ENCODE peak calls at places on chromosome 11, in six cellular contexts. One of them, this sample, is unnamed.

GRCh38 chr11:131192628-131193027 is 177.8 kb upstream of the NTM start:
- DNase-seq in astrocyte of the cerebellum: no peak
- DNase-seq in sigmoid colon: no peak
- DNase-seq in heart right ventricle: no peak
- DNase-seq in astrocyte: no peak
- DNase-seq in epithelial cell of esophagus: no peak
- DNase-seq in this sample: no peak

GRCh38 chr11:3161309-3161708 is 3.8 kb downstream of the OSBPL5 start:
- DNase-seq in astrocyte of the cerebellum: no peak
- DNase-seq in astrocyte: no peak
- DNase-seq in heart right ventricle: peak
- DNase-seq in sigmoid colon: peak
- DNase-seq in epithelial cell of esophagus: no peak
- DNase-seq in this sample: no peak

GRCh38 chr11:68950268-68950667 is 30.5 kb downstream of the MRGPRD start:
- DNase-seq in sigmoid colon: no peak
- DNase-seq in epithelial cell of esophagus: peak
- DNase-seq in astrocyte of the cerebellum: no peak
- DNase-seq in astrocyte: no peak
- DNase-seq in heart right ventricle: no peak
- DNase-seq in this sample: peak

GRCh38 chr11:59473015-59473414 is at the start of gene OR4D10:
- DNase-seq in astrocyte: no peak
- DNase-seq in epithelial cell of esophagus: no peak
- DNase-seq in sigmoid colon: no peak
- DNase-seq in astrocyte of the cerebellum: no peak
- DNase-seq in heart right ventricle: no peak
- DNase-seq in this sample: no peak

GRCh38 chr11:8685306-8685705 is 2.7 kb downstream of the RPL27A start:
- DNase-seq in astrocyte of the cerebellum: no peak
- DNase-seq in sigmoid colon: no peak
- DNase-seq in astrocyte: no peak
- DNase-seq in heart right ventricle: no peak
- DNase-seq in epithelial cell of esophagus: no peak
- DNase-seq in this sample: no peak

GRCh38 chr11:132072044-132072879 is 701.8 kb downstream of the NTM start:
- DNase-seq in astrocyte: peak
- DNase-seq in heart right ventricle: no peak
- DNase-seq in astrocyte of the cerebellum: peak
- DNase-seq in sigmoid colon: no peak
- DNase-seq in epithelial cell of esophagus: peak
- DNase-seq in this sample: no peak

GRCh38 chr11:130874396-130874795 is 41.9 kb downstream of the SNX19 start:
- DNase-seq in sigmoid colon: no peak
- DNase-seq in astrocyte: peak
- DNase-seq in heart right ventricle: no peak
- DNase-seq in epithelial cell of esophagus: peak
- DNase-seq in astrocyte of the cerebellum: no peak
- DNase-seq in this sample: no peak

GRCh38 chr11:78319453-78319955 is 98.1 kb downstream of the GAB2 start:
- DNase-seq in heart right ventricle: no peak
- DNase-seq in sigmoid colon: peak
- DNase-seq in astrocyte of the cerebellum: no peak
- DNase-seq in epithelial cell of esophagus: no peak
- DNase-seq in astrocyte: no peak
- DNase-seq in this sample: no peak

GRCh38 chr11:74371269-74372039 is 26.8 kb downstream of the PGM2L1 start:
- DNase-seq in heart right ventricle: no peak
- DNase-seq in epithelial cell of esophagus: peak
- DNase-seq in astrocyte: peak
- DNase-seq in sigmoid colon: no peak
- DNase-seq in astrocyte of the cerebellum: peak
- DNase-seq in this sample: peak

GRCh38 chr11:105910095-105910715 is 111.8 kb downstream of the MSANTD4 start:
- DNase-seq in astrocyte: peak
- DNase-seq in sigmoid colon: no peak
- DNase-seq in epithelial cell of esophagus: peak
- DNase-seq in astrocyte of the cerebellum: peak
- DNase-seq in heart right ventricle: no peak
- DNase-seq in this sample: no peak

GRCh38 chr11:4482445-4482844 is at the start of gene OR52K1:
- DNase-seq in astrocyte of the cerebellum: no peak
- DNase-seq in epithelial cell of esophagus: no peak
- DNase-seq in astrocyte: no peak
- DNase-seq in sigmoid colon: no peak
- DNase-seq in heart right ventricle: no peak
- DNase-seq in this sample: no peak

GRCh38 chr11:23765862-23766261 is 731.0 kb upstream of the LUZP2 start:
- DNase-seq in astrocyte: peak
- DNase-seq in sigmoid colon: no peak
- DNase-seq in astrocyte of the cerebellum: no peak
- DNase-seq in heart right ventricle: no peak
- DNase-seq in epithelial cell of esophagus: no peak
- DNase-seq in this sample: no peak

GRCh38 chr11:47179655-47179991 is 2.9 kb upstream of the ARFGAP2 start:
- DNase-seq in astrocyte of the cerebellum: no peak
- DNase-seq in heart right ventricle: no peak
- DNase-seq in sigmoid colon: no peak
- DNase-seq in epithelial cell of esophagus: peak
- DNase-seq in astrocyte: no peak
- DNase-seq in this sample: no peak

GRCh38 chr11:99501655-99502054 is 480.9 kb downstream of the CNTN5 start:
- DNase-seq in astrocyte: no peak
- DNase-seq in heart right ventricle: no peak
- DNase-seq in epithelial cell of esophagus: no peak
- DNase-seq in astrocyte of the cerebellum: no peak
- DNase-seq in sigmoid colon: no peak
- DNase-seq in this sample: no peak
- H3K4me3 ChIP-seq in astrocyte: no peak
- H3K4me3 ChIP-seq in heart right ventricle: no peak
- H3K4me3 ChIP-seq in epithelial cell of esophagus: no peak
- H3K4me3 ChIP-seq in astrocyte of the cerebellum: no peak
- H3K4me3 ChIP-seq in sigmoid colon: no peak
- H3K4me3 ChIP-seq in this sample: no peak

GRCh38 chr11:45083544-45084087 is 62.8 kb upstream of the PRDM11 start:
- DNase-seq in epithelial cell of esophagus: peak
- DNase-seq in astrocyte: no peak
- DNase-seq in astrocyte of the cerebellum: no peak
- DNase-seq in heart right ventricle: no peak
- DNase-seq in sigmoid colon: no peak
- DNase-seq in this sample: no peak
- TF ChIP-seq CTCF in epithelial cell of esophagus: peak
- TF ChIP-seq CTCF in astrocyte: no peak
- TF ChIP-seq CTCF in astrocyte of the cerebellum: peak
- TF ChIP-seq CTCF in heart right ventricle: peak
- TF ChIP-seq CTCF in sigmoid colon: no peak
- TF ChIP-seq CTCF in this sample: peak

DNA sequence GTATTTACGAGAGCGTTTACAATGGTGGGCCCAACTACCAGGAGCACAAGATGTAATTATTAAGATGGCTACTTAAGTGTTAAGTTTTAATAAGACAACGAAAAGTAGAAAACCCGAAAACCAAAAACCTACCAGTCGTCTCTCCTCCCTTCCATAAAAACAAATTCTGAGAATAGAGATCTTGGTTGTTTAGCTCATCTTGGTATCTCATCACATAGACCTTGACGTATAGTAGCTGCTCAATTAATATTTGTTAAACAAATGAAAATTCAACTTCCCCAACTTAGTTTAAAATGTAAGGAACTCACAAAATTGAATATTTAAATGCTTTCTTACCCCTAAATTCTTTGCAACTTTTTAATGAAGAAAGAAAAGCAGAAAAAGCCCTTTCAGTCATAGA is 669 bp downstream of the KDM4D start:
- DNase-seq in astrocyte: no peak
- DNase-seq in epithelial cell of esophagus: no peak
- DNase-seq in astrocyte of the cerebellum: no peak
- DNase-seq in sigmoid colon: no peak
- DNase-seq in heart right ventricle: no peak
- DNase-seq in this sample: no peak
- H3K4me3 ChIP-seq in astrocyte: peak
- H3K4me3 ChIP-seq in epithelial cell of esophagus: peak
- H3K4me3 ChIP-seq in astrocyte of the cerebellum: peak
- H3K4me3 ChIP-seq in sigmoid colon: peak
- H3K4me3 ChIP-seq in heart right ventricle: peak
- H3K4me3 ChIP-seq in this sample: peak

DNA sequence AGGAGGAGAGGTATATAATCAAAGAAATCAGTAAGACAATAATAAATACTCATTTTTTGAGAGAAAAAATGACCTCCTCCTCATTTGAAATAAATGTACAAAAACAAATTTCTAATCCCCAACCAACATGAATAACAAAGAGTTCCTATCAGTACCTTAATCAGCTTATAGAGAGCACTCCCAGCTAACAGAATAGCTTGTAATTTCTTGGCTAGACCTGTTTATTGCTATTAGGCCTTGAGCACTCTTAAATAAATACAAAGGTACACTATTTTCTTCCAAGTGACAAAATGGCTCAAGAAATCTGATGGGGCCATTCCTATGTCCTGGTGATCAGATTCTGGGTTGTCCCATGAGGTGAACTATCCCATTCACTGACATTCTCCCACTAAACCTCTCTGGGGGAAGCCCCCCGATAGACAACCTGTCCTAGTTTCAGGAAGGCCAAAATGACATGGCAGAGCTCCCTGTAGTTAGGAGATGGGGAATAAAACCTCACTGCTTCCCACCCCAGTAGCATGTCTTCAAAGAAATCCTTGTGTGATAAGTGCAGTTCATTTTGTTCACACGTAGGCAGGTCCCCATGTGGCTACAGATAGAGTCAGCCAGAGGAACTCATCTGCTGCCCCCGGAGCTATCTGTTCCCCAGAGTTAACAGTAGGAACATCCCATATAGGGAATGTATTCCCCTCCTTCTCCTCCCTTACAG is 385.7 kb downstream of the SOX6 start:
- DNase-seq in astrocyte: no peak
- DNase-seq in epithelial cell of esophagus: no peak
- DNase-seq in sigmoid colon: no peak
- DNase-seq in heart right ventricle: no peak
- DNase-seq in astrocyte of the cerebellum: no peak
- DNase-seq in this sample: no peak
- TF ChIP-seq CTCF in astrocyte: no peak
- TF ChIP-seq CTCF in epithelial cell of esophagus: no peak
- TF ChIP-seq CTCF in sigmoid colon: no peak
- TF ChIP-seq CTCF in heart right ventricle: no peak
- TF ChIP-seq CTCF in astrocyte of the cerebellum: no peak
- TF ChIP-seq CTCF in this sample: no peak

DNA sequence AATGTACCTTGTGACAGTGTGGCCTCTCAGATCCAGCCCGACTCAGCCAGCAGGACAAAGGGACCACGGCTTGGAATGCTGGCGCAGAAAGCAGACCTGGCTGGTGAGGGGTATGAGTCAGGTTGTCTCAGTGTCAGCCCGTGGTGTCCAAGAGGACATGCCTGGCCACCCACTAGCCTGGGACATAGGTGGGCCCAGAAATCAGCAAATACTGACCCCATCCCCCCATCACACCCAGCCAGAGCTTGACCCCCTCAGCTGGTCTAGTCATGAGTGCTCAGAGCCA is 4.5 kb downstream of the BANF1 start:
- DNase-seq in astrocyte of the cerebellum: no peak
- DNase-seq in heart right ventricle: no peak
- DNase-seq in epithelial cell of esophagus: no peak
- DNase-seq in astrocyte: no peak
- DNase-seq in sigmoid colon: no peak
- DNase-seq in this sample: no peak
- H3K4me3 ChIP-seq in astrocyte of the cerebellum: no peak
- H3K4me3 ChIP-seq in heart right ventricle: no peak
- H3K4me3 ChIP-seq in epithelial cell of esophagus: no peak
- H3K4me3 ChIP-seq in astrocyte: no peak
- H3K4me3 ChIP-seq in sigmoid colon: no peak
- H3K4me3 ChIP-seq in this sample: no peak

DNA sequence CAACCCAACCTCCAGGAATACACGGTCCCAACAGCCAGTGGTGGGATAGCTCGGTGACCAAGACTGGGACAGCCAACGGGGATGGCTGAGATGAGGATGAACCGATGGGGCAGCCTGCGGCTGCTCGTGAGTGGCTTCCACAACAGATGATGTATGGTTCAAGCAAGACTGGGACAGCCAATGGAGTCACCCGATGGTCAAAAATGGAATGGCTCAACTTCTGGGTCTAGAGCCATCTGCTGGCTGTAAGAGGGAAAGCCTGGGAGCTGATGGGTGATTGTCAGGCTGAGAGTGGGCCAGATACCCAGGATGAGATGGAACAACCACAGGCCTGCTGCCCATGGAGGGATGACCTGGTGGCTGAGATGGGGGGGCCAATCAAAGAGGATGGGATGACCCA is 35.5 kb downstream of the SYT7 start:
- DNase-seq in epithelial cell of esophagus: peak
- DNase-seq in heart right ventricle: no peak
- DNase-seq in astrocyte: no peak
- DNase-seq in astrocyte of the cerebellum: no peak
- DNase-seq in sigmoid colon: no peak
- DNase-seq in this sample: no peak
- TF ChIP-seq CTCF in epithelial cell of esophagus: peak
- TF ChIP-seq CTCF in heart right ventricle: peak
- TF ChIP-seq CTCF in astrocyte: peak
- TF ChIP-seq CTCF in astrocyte of the cerebellum: peak
- TF ChIP-seq CTCF in sigmoid colon: no peak
- TF ChIP-seq CTCF in this sample: peak

GRCh38 chr11:26572770-26573402 is 823 bp upstream of the MUC15 start:
- DNase-seq in heart right ventricle: no peak
- DNase-seq in astrocyte: no peak
- DNase-seq in epithelial cell of esophagus: peak
- DNase-seq in sigmoid colon: no peak
- DNase-seq in astrocyte of the cerebellum: no peak
- DNase-seq in this sample: no peak
- H3K4me3 ChIP-seq in heart right ventricle: no peak
- H3K4me3 ChIP-seq in astrocyte: no peak
- H3K4me3 ChIP-seq in epithelial cell of esophagus: no peak
- H3K4me3 ChIP-seq in sigmoid colon: no peak
- H3K4me3 ChIP-seq in astrocyte of the cerebellum: no peak
- H3K4me3 ChIP-seq in this sample: no peak

This sample was measured in retinal pigment epithelial cell.